ENCODE peak calls at places on chromosome 6, in four cellular contexts. X is ovary, I is HCT116, M is lower leg skin. Y is an unnamed sample.
A peak's percentile ranks its signal among the peaks of the same experiment; 100 is the strongest.

GRCh38 chr6:36545767-36546663 is 1.3 kb downstream of the STK38 start:
- DNase-seq in I (no peak), M (no peak), X (no peak), Y (no peak)

GRCh38 chr6:134190883-134191282 is 127.0 kb downstream of the SGK1 start:
- DNase-seq in M (no peak), X (no peak), I (no peak), Y (no peak)

GRCh38 chr6:6912841-6913240 is 194.9 kb upstream of the RREB1 start:
- DNase-seq in I (no peak), X (no peak), M (no peak), Y (peak; percentile 23)

GRCh38 chr6:56570434-56571359 is 72.0 kb downstream of the DST start:
- DNase-seq in M (no peak), X (no peak), I (no peak), Y (no peak)

GRCh38 chr6:30136570-30137286 is 788 bp downstream of the TRIM40 start:
- DNase-seq in I (no peak), M (no peak), X (no peak), Y (no peak)

GRCh38 chr6:43980004-43980795 is 147.1 kb downstream of the MRPL14 start:
- DNase-seq in X (no peak), I (no peak), M (no peak), Y (peak; percentile 40)

GRCh38 chr6:4311976-4312860 is 176.8 kb upstream of the ECI2 start:
- DNase-seq in X (no peak), I (no peak), M (no peak), Y (no peak)

GRCh38 chr6:47352966-47353365 is 43.3 kb upstream of the TNFRSF21 start:
- DNase-seq in I (no peak), X (no peak), M (no peak), Y (no peak)

GRCh38 chr6:105759946-105760345 is 326.2 kb upstream of the PRDM1 start:
- DNase-seq in M (no peak), I (no peak), X (no peak), Y (no peak)

GRCh38 chr6:97917369-97917768 is 634.4 kb upstream of the MMS22L start:
- DNase-seq in M (no peak), I (no peak), X (no peak), Y (no peak)

GRCh38 chr6:168119539-168119938 is 40.5 kb upstream of the FRMD1 start:
- DNase-seq in I (no peak), M (no peak), X (no peak), Y (no peak)

GRCh38 chr6:63816979-63817436 is 181.4 kb downstream of the PHF3 start:
- DNase-seq in X (no peak), M (no peak), I (no peak), Y (no peak)

GRCh38 chr6:89655122-89655521 is 16.6 kb upstream of the LYRM2 start:
- DNase-seq in X (no peak), I (no peak), M (no peak), Y (no peak)

DNA sequence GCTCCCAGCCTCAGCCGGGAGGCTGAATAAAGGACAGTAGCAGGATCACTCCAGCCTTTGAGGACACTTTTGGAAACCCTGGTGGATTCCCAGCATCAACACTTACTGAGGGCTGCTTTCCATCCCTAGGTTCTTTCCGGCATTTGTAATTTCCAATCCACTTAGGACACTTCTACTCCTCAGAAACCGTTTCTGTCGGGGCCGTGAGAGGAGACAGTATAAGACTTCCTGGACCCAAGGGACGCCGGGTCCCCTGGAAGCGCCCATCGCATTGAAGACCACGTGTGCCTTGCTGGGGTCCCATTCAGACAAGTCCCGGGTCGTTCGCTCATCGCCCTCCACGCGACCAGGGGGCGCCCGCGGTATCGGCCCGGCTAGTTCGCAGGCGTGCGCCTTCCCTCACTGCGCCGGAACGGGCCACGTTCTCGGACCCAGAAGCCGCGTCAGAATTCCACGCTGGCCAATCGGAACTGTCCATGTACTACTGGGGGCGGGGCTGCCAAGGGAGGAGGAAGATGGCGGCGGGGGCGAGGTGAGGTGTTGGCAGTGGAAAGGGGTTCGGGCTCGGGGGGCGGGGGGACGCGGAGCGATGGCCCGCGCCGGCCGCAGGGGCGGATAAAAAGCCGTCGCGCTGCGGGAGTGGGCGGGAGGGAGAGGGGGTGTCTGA is at the start of gene NUS1:
- DNase-seq in I (peak; percentile 94), M (peak; percentile 97), X (peak; percentile 98), Y (peak; percentile 98)
- TF ChIP-seq POLR2A in I (no peak), M (no peak), X (peak; percentile 23), Y (no peak)

GRCh38 chr6:152566040-152566875 is 70.9 kb downstream of the SYNE1 start:
- DNase-seq in M (no peak), X (no peak), I (no peak), Y (no peak)
- TF ChIP-seq CTCF in M (no peak), X (no peak), I (no peak), Y (no peak)

DNA sequence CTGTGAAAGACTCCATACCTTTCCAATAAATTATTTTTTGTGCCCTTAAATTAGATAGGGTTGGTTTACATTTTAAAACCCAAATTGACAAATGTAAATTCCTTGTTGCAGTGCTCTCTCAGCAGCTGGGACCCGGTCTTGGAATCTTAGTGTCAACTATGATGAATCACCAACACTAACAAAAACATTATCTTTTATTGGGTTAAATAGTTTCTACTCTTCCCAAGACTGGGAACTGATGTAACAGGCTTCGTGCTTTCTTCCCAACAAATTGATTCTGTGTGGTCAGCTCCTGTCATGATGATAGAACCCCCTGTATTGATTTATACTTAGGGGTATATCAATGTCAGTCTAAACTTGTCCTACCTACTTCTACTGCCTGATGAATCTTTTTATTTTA is 23.2 kb upstream of the AHI1 start:
- DNase-seq in I (no peak), X (no peak), M (no peak), Y (no peak)
- TF ChIP-seq POLR2A in I (no peak), X (no peak), M (no peak), Y (no peak)

GRCh38 chr6:163180874-163181541 is 233.5 kb upstream of the QKI start:
- DNase-seq in I (peak; percentile 41), M (peak; percentile 50), X (peak; percentile 40), Y (peak; percentile 53)
- TF ChIP-seq CTCF in I (peak; percentile 61), M (no peak), X (no peak), Y (no peak)

Y was measured in Peyer's patch.